ENCODE peak calls at places on chromosome 13, in seven cellular contexts. V is endothelial cell of umbilical vein, Y is spleen, B is GM12891, S is H54, U is IMR-90, R is esophagus squamous epithelium. A is an unnamed sample.

GRCh38 chr13:71864981-71865857 is 1.8 kb downstream of the DACH1 start:
- DNase-seq in U (no peak), R (no peak), S (no peak), B (no peak), Y (peak), V (peak), A (peak)

GRCh38 chr13:24617394-24618218 is 62.6 kb upstream of the ATP12A start:
- DNase-seq in Y (no peak), R (no peak), V (no peak), B (no peak), U (no peak), S (no peak), A (no peak)

GRCh38 chr13:76014618-76015315 is 378.6 kb downstream of the LMO7 start:
- DNase-seq in B (no peak), V (no peak), S (no peak), U (peak), Y (no peak), R (no peak), A (no peak)

GRCh38 chr13:30371649-30372265 is 50.5 kb upstream of the UBE2L5 start:
- DNase-seq in R (peak), V (peak), S (peak), Y (peak), B (peak), U (peak), A (peak)

GRCh38 chr13:42484396-42484795 is 89.6 kb upstream of the TNFSF11 start:
- DNase-seq in R (no peak), B (no peak), S (no peak), V (no peak), U (no peak), Y (no peak), A (no peak)

GRCh38 chr13:72230131-72230530 is 363.1 kb upstream of the DACH1 start:
- DNase-seq in B (no peak), Y (no peak), U (no peak), R (no peak), S (no peak), V (no peak), A (no peak)

GRCh38 chr13:24036115-24036514 is 124.4 kb upstream of the SPATA13 start:
- DNase-seq in V (no peak), S (no peak), U (peak), Y (no peak), B (no peak), R (no peak), A (no peak)

GRCh38 chr13:39685652-39686051 is 30.2 kb downstream of the COG6 start:
- DNase-seq in R (no peak), S (no peak), B (no peak), U (no peak), Y (no peak), V (no peak), A (no peak)

GRCh38 chr13:108572782-108573211 is 56.6 kb upstream of the MYO16 start:
- DNase-seq in U (no peak), V (no peak), B (no peak), Y (no peak), R (no peak), S (no peak), A (no peak)

GRCh38 chr13:39039033-39039432 is 777 bp downstream of the NHLRC3 start:
- DNase-seq in V (no peak), U (no peak), Y (no peak), S (no peak), B (no peak), R (no peak), A (no peak)

GRCh38 chr13:75411924-75412537 is 69.9 kb downstream of the TBC1D4 start:
- DNase-seq in V (no peak), R (no peak), Y (no peak), S (no peak), U (no peak), B (no peak), A (no peak)

GRCh38 chr13:51793570-51794273 is 10.2 kb downstream of the DHRS12 start:
- DNase-seq in S (peak), V (peak), Y (no peak), R (no peak), B (no peak), U (peak), A (peak)
- TF ChIP-seq POLR2A in S (no peak), V (no peak), Y (no peak), R (no peak), B (no peak), U (no peak), A (no peak)

GRCh38 chr13:103033999-103034398 is 32.2 kb downstream of the SLC10A2 start:
- DNase-seq in R (no peak), V (no peak), S (no peak), Y (no peak), B (no peak), U (no peak), A (no peak)
- TF ChIP-seq POLR2A in R (no peak), V (no peak), S (no peak), Y (no peak), B (no peak), U (no peak), A (no peak)

GRCh38 chr13:99501135-99501951 is at the start of gene TM9SF2:
- DNase-seq in U (peak), S (peak), Y (peak), V (peak), B (peak), R (peak), A (peak)
- TF ChIP-seq POLR2A in U (no peak), S (no peak), Y (peak), V (peak), B (peak), R (peak), A (peak)

GRCh38 chr13:97974773-97975172 is 21.3 kb downstream of the IPO5 start:
- DNase-seq in S (no peak), V (no peak), B (no peak), R (no peak), U (no peak), Y (no peak), A (no peak)
- TF ChIP-seq POLR2A in S (no peak), V (no peak), B (no peak), R (no peak), U (no peak), Y (no peak), A (no peak)

DNA sequence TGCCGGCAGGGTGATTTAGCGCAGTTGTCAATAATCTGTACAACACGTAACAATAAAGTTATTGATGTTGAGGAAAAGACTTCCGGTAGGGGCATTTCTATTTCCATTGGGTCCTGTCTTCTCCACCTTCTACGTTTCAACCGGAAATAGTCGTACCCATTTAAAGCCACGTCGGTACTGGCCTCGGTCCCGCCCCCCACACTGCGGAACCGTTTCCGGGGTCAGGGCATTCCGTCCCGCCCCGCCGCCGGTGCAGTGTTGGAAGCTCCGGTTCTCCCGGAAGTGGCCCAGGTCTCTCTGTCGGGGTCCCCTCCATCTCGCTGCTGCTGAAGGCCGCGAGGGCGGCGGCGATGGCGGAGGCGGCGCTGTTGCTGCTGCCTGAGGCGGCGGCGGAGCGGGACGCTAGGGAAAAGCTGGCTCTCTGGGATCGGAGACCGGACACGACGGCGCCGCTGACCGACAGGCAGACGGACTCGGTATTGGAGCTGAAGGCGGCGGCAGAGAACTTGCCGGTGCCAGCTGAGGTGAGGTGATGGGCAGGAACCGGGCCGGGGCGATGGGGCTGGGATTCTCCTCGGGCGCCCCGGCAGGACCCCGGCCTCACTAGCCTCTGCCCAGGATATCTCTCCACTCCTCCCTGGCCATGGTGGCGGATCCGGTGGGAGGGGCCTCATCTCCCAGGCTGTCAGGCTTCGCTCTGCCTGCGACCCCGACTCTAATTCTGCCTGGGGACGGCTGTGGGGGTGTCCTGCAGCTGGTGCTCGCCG is at the start of gene COG3:
- DNase-seq in Y (peak), V (peak), S (peak), U (peak), B (peak), R (peak), A (peak)
- TF ChIP-seq POLR2A in Y (peak), V (peak), S (peak), U (peak), B (peak), R (peak), A (peak)

GRCh38 chr13:41144576-41144975 is 12.0 kb upstream of the KBTBD6 start:
- DNase-seq in R (no peak), U (no peak), S (no peak), B (no peak), V (no peak), Y (no peak), A (no peak)
- TF ChIP-seq POLR2A in R (no peak), U (no peak), S (no peak), B (no peak), V (no peak), Y (no peak), A (no peak)

DNA sequence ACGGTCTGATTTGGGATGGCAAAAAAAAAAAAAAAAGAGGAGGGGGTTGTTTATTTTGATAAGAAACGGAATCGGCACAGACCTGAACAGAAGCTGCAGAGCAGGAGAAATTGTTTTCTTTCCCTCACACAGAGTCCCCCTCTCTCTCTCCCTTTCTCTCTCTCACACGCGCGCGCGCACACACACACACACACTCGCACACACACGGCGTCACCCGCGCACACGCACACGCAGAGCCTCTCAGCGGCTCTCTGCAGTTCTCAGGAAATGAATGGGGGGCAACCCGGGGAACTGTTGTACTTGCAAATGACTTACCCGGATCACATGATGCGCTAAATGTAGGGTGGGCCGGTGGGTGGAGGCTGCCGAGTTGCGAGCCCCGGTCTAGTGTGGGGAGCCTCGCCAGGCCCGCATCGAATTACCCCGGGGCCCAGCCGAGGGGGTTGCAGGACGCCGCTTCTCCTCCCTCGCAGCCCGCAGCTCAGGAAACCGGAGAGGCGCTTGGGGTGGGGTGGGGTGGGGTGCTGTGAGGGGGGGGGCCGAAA is 475 bp downstream of the KLF12 start:
- DNase-seq in Y (peak), B (peak), R (peak), S (peak), V (peak), U (peak), A (peak)
- TF ChIP-seq POLR2A in Y (peak), B (no peak), R (no peak), S (peak), V (no peak), U (peak), A (peak)

GRCh38 chr13:113955691-113956090 is 18.2 kb downstream of the C13orf46 start:
- DNase-seq in S (no peak), U (no peak), V (no peak), B (no peak), R (no peak), Y (peak), A (no peak)

GRCh38 chr13:113953561-113953960 is 20.3 kb downstream of the C13orf46 start:
- DNase-seq in S (no peak), U (no peak), Y (peak), B (no peak), V (no peak), R (no peak), A (no peak)

GRCh38 chr13:113956571-113956970 is 17.3 kb downstream of the C13orf46 start:
- DNase-seq in S (no peak), U (no peak), R (no peak), Y (peak), B (no peak), V (no peak), A (no peak)

GRCh38 chr13:113954046-113954841 is 19.6 kb downstream of the C13orf46 start:
- DNase-seq in B (no peak), Y (peak), V (no peak), U (no peak), S (no peak), R (no peak), A (no peak)

DNA sequence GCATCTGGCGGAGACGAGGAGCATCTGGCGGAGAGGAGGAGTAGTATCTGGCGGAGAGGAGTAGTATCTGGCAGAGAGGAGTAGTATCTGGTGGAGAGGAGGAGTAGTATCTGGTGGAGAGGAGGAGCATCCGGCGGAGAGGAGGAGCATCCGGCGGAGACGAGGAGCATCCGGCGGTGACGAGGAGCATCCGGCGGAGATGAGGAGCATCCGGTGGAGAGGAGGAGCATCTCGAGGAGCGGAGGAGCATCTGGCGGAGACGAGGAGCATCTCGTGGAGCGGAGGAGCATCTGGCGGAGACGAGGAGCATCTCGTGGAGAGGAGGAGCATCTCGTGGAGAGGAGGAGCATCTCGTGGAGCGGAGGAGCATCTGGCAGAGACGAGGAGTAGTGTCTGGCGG is 18.6 kb downstream of the C13orf46 start:
- DNase-seq in V (no peak), U (no peak), R (no peak), S (no peak), B (no peak), Y (peak), A (no peak)
- TF ChIP-seq POLR2A in V (no peak), U (no peak), R (no peak), S (no peak), B (no peak), Y (no peak), A (no peak)

A was measured in Peyer's patch.